ENCODE peak calls at places on chromosomes 13 and 19, in four cellular contexts. S is GDM1; X is astrocyte; Z is activated CD4-positive, alpha-beta T cell treated with anti-CD3 and anti-CD28 coated beads for 36 hours. L is an unnamed sample.

GRCh38 chr19:35832054-35832453 is 19.4 kb upstream of the PRODH2 start:
- DNase-seq in S (no peak), X (no peak), Z (no peak), L (no peak)

GRCh38 chr13:79483302-79483701 is 2.3 kb downstream of the NDFIP2 start:
- DNase-seq in S (no peak), X (peak; percentile 96), Z (no peak), L (no peak)

GRCh38 chr13:45073809-45074208 is 46.5 kb upstream of the GTF2F2 start:
- DNase-seq in S (no peak), X (no peak), Z (no peak), L (no peak)

GRCh38 chr13:32142956-32143375 is 111.4 kb downstream of the FRY start:
- DNase-seq in S (no peak), X (peak; percentile 74), Z (no peak), L (no peak)

GRCh38 chr13:28658539-28658795 is 463 bp upstream of the POMP start:
- DNase-seq in S (no peak), X (no peak), Z (no peak), L (no peak)

GRCh38 chr19:38478273-38478971 is 44.9 kb downstream of the RYR1 start:
- DNase-seq in S (peak; percentile 2), X (no peak), Z (no peak), L (no peak)

GRCh38 chr19:48991823-48992570 is 1.1 kb downstream of the GYS1 start:
- DNase-seq in S (no peak), X (peak; percentile 67), Z (no peak), L (peak; percentile 81)

GRCh38 chr13:59103004-59103768 is 1060.5 kb downstream of the DIAPH3 start:
- DNase-seq in S (no peak), X (peak; percentile 83), Z (no peak), L (no peak)

GRCh38 chr19:1956868-1957492 is 16.0 kb downstream of the CSNK1G2 start:
- DNase-seq in S (no peak), X (no peak), Z (no peak), L (no peak)

GRCh38 chr13:23715762-23716235 is 145.6 kb downstream of the TNFRSF19 start:
- DNase-seq in S (no peak), X (no peak), Z (peak; percentile 32), L (no peak)

GRCh38 chr13:26508885-26509284 is 48.6 kb upstream of the WASF3 start:
- DNase-seq in S (no peak), X (peak; percentile 41), Z (no peak), L (peak; percentile 97)

GRCh38 chr13:50914848-50915247 is 5.3 kb downstream of the RNASEH2B start:
- DNase-seq in S (no peak), X (peak; percentile 48), Z (no peak), L (no peak)

GRCh38 chr19:37991841-37992248 is 84.8 kb downstream of the SIPA1L3 start:
- DNase-seq in S (no peak), X (no peak), Z (no peak), L (no peak)

GRCh38 chr19:4911786-4912672 is 2.7 kb downstream of the UHRF1 start:
- DNase-seq in S (no peak), X (peak; percentile 100), Z (peak; percentile 88), L (peak; percentile 96)

GRCh38 chr13:80132741-80133601 is 208.0 kb downstream of the SPRY2 start:
- DNase-seq in S (no peak), X (peak; percentile 71), Z (no peak), L (no peak)

GRCh38 chr19:805161-805561 is 7.9 kb downstream of the PTBP1 start:
- DNase-seq in S (no peak), X (no peak), Z (no peak), L (no peak)

GRCh38 chr19:30350995-30351394 is 21.2 kb upstream of the ZNF536 start:
- DNase-seq in S (no peak), X (no peak), Z (no peak), L (no peak)

GRCh38 chr19:8616861-8617260 is 6.3 kb upstream of the ADAMTS10 start:
- DNase-seq in S (no peak), X (no peak), Z (no peak), L (no peak)

GRCh38 chr19:19447536-19448237 is 42.2 kb downstream of the GATAD2A start:
- DNase-seq in S (no peak), X (no peak), Z (peak; percentile 68), L (no peak)

GRCh38 chr13:30978981-30979956 is 46.8 kb downstream of the TEX26 start:
- DNase-seq in S (no peak), X (no peak), Z (peak; percentile 75), L (no peak)

GRCh38 chr13:51786425-51787010 is 17.4 kb downstream of the DHRS12 start:
- DNase-seq in S (no peak), X (no peak), Z (no peak), L (no peak)

GRCh38 chr13:82370306-82370705 is 1512.0 kb downstream of the SLITRK1 start:
- DNase-seq in S (no peak), X (peak; percentile 18), Z (no peak), L (no peak)

GRCh38 chr19:12733369-12733896 is 1.1 kb downstream of the TRIR start:
- DNase-seq in S (no peak), X (peak; percentile 54), Z (peak; percentile 82), L (peak; percentile 74)

GRCh38 chr13:89554801-89555200 is 1792.7 kb upstream of the MIR17HG start:
- DNase-seq in S (no peak), X (peak; percentile 8), Z (no peak), L (no peak)